ENCODE peak calls at places on chromosomes 5 and 9, in four cellular contexts. K is HCT116, H is HepG2, Z is K562. O is an unnamed sample. For H3K9me3, the result is how much of the 10 kb centered on the place peaks cover.

GRCh38 chr9:133707065-133707760 is 30.9 kb downstream of the SARDH start:
- DNase-seq in K (no peak), H (no peak), Z (no peak), O (no peak)

GRCh38 chr5:172110921-172111873 is 76.8 kb downstream of the STK10 start:
- DNase-seq in K (no peak), H (no peak), Z (peak), O (no peak)

GRCh38 chr9:136985027-136985602 is 2.3 kb downstream of the LCNL1 start:
- DNase-seq in K (no peak), H (no peak), Z (no peak), O (no peak)

GRCh38 chr5:150065886-150066285 is 20.5 kb downstream of the CSF1R start:
- DNase-seq in K (no peak), H (no peak), Z (no peak), O (no peak)

GRCh38 chr9:126915281-126915816 is 767 bp downstream of the RALGPS1 start:
- DNase-seq in K (peak), H (no peak), Z (no peak), O (no peak)

GRCh38 chr9:82532504-82532903 is 530.4 kb downstream of the RASEF start:
- DNase-seq in K (no peak), H (peak), Z (no peak), O (no peak)

GRCh38 chr5:168372351-168372946 is 81.0 kb downstream of the WWC1 start:
- DNase-seq in K (no peak), H (no peak), Z (no peak), O (no peak)

GRCh38 chr9:114851301-114851700 is 45.5 kb upstream of the TNFSF15 start:
- DNase-seq in K (no peak), H (no peak), Z (no peak), O (no peak)

GRCh38 chr9:36503172-36504153 is 69.2 kb upstream of the MELK start:
- DNase-seq in K (no peak), H (no peak), Z (no peak), O (no peak)

GRCh38 chr9:124218438-124219289 is 39.1 kb upstream of the NEK6 start:
- DNase-seq in K (peak), H (peak), Z (no peak), O (no peak)
- TF ChIP-seq SIN3A in K (no peak), H (no peak), Z (no peak), O (no peak)

GRCh38 chr5:180844432-180844831 is 16.6 kb downstream of the ZFP62 start:
- DNase-seq in K (no peak), H (no peak), Z (no peak), O (no peak)
- H3K9me3 ChIP-seq in K (under half), H (under half), Z (under half), O (under half)

DNA sequence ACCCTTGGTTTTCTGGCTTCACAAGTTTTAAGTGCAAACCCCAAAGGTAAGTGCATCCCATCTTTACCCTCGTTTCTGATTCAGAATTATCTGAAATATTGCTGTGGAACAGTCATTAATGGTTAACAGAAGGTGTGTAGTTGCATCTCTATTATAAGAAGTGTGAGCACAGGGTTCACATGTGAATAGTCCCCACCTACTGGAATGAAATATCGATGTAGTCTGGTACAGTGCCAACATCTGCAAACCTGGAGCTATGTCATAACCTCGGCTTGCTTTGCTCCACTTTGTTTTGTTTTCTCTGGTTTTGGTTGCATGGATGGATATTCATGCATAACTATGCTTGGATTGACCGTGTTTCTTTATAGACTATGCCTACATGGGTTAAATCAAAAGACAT is 12.6 kb downstream of the HTR4 start:
- DNase-seq in K (no peak), H (no peak), Z (no peak), O (no peak)
- TF ChIP-seq TCF7L2 in K (no peak), H (no peak), Z (no peak), O (no peak)

GRCh38 chr9:72880821-72881220 is 72.0 kb downstream of the ALDH1A1 start:
- DNase-seq in K (no peak), H (no peak), Z (no peak), O (no peak)

GRCh38 chr9:72884521-72884920 is 68.3 kb downstream of the ALDH1A1 start:
- DNase-seq in K (no peak), H (no peak), Z (no peak), O (no peak)

GRCh38 chr9:72886386-72886785 is 66.5 kb downstream of the ALDH1A1 start:
- DNase-seq in K (no peak), H (no peak), Z (no peak), O (no peak)

GRCh38 chr9:72883867-72884266 is 69.0 kb downstream of the ALDH1A1 start:
- DNase-seq in K (no peak), H (no peak), Z (no peak), O (no peak)

DNA sequence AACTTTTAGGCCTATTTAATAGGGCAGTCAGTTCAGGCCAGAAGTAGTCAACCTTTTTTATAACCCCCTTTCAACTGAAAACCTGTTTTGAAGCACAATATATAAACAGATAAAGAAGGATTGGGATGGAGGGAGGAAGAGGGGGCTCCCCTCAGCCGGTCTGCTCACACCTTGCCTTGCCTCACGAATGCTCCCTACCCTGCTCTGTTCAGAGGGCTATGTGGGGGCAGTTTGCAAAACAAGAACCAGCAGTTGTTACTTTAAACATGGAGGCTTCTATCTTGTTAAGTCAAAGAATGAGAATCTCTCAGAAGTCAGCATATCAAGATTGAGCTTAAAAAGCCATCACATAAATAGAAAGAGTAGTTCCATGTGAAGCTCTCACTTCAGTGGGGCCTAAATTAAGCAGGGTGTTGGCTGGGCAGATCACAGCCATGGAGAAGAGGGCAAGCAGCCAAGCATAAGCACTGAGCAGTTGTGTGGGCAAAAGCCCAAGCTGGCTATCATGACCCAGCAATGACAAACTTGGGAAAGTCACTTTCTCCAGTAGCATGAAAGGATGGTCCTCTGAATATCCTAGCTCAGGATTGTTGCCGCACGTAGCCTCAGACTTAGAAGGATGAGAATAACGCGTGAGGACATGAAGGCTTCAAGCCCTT is 70.6 kb downstream of the ALDH1A1 start:
- DNase-seq in K (no peak), H (no peak), Z (no peak), O (no peak)
- TF ChIP-seq SIN3A in K (no peak), H (no peak), Z (no peak), O (no peak)

GRCh38 chr5:73442152-73442860 is 6.3 kb downstream of the FOXD1 start:
- DNase-seq in K (no peak), H (no peak), Z (no peak), O (no peak)

GRCh38 chr5:73438897-73439470 is 9.6 kb downstream of the FOXD1 start:
- DNase-seq in K (no peak), H (no peak), Z (no peak), O (no peak)

GRCh38 chr5:73441377-73441776 is 7.2 kb downstream of the FOXD1 start:
- DNase-seq in K (no peak), H (no peak), Z (no peak), O (no peak)

GRCh38 chr5:73438048-73438896 is 10.3 kb downstream of the FOXD1 start:
- DNase-seq in K (no peak), H (no peak), Z (no peak), O (no peak)

DNA sequence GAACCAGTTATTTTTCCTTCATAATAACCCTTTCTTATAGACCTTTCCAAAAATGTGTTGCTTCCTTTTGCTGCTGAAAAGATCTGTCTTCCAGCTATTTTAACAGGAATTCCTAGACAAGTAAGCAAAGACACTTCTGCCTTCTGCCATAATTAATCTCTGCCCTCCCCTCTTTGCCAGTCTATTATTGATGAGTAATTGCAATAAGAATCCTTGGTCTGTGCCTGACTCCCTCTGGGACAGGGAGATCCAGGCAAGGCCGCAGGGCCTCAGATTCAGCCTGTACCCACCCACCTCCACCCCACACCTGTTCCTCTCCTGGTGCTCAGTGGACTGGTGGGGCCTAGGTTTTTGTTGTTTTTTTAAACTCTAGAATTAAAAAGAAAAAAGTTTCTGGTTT is 8.3 kb downstream of the FOXD1 start:
- DNase-seq in K (no peak), H (no peak), Z (no peak), O (no peak)
- H3K9me3 ChIP-seq in K (under half), H (under half), Z (under half), O (under half)

DNA sequence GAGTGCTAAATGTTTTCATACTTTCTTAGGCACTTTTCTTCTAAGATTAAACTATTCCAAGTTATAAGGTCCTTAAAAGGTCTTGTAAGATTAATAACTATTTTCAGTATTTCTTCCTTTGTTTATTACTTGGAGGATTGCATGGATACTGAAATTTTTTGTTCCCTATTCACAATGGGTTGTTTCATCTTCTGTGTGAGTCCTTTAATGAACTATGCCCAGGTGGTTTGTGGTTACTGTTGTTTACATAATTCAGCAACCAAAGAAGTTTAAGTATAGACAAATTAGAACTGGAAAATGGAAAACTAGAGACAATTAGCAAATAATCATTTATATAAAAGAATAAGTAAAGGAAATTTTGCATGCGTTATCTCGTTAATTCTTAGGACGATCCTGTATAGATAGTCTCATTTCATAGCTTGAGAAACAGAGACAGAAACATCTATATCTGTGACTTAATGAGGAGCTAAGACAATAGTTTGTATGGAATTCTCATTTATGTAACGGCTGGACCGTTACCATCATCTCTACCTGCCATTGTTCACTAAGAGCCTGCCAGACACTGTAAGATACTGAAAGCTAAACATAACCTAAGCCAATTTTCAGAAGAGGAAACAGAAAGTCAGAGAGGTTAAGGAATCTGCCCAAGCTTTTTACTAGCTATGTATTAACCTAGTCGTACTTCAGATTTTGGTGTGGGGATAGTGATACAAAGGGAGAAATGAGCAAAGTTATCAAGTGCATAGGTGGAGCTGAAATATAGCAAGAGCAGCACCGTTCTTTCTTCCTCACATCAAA is 148.2 kb downstream of the PAM start:
- DNase-seq in K (no peak), H (no peak), Z (no peak), O (no peak)
- TF ChIP-seq TCF7L2 in K (no peak), H (no peak), Z (no peak), O (no peak)

GRCh38 chr9:100082786-100083185 is 16.0 kb downstream of the ERP44 start:
- DNase-seq in K (no peak), H (no peak), Z (no peak), O (no peak)
- TF ChIP-seq SIN3A in K (no peak), H (no peak), Z (no peak), O (no peak)

O was measured in Panc1.